ENCODE peak calls at places on chromosome 14, in five cellular contexts. R is tibial artery, I is type B pancreatic cell, N is mesothelial cell of epicardium, D is HFF-Myc. O is an unnamed sample.

GRCh38 chr14:24307575-24308341 is at the start of gene CIDEB:
- DNase-seq in R (peak; percentile 61), I (no peak), N (peak; percentile 72), D (no peak), O (peak; percentile 71)

GRCh38 chr14:31297112-31297511 is 89.5 kb upstream of the HECTD1 start:
- DNase-seq in R (no peak), I (no peak), N (no peak), D (no peak), O (no peak)

GRCh38 chr14:54490448-54490805 is 1.6 kb upstream of the GMFB start:
- DNase-seq in R (no peak), I (no peak), N (no peak), D (no peak), O (no peak)

GRCh38 chr14:90235179-90235976 is 21.0 kb upstream of the PSMC1 start:
- DNase-seq in R (peak; percentile 45), I (peak; percentile 79), N (peak; percentile 84), D (no peak), O (peak; percentile 81)

GRCh38 chr14:44428239-44428924 is 78.7 kb downstream of the FSCB start:
- DNase-seq in R (no peak), I (no peak), N (no peak), D (no peak), O (no peak)

GRCh38 chr14:21211509-21211908 is 55.6 kb upstream of the OR5AU1 start:
- DNase-seq in R (no peak), I (no peak), N (no peak), D (no peak), O (no peak)

GRCh38 chr14:57480044-57480443 is 13.6 kb downstream of the CCDC198 start:
- DNase-seq in R (no peak), I (no peak), N (no peak), D (no peak), O (no peak)

GRCh38 chr14:45089813-45090212 is 5.9 kb downstream of the PRPF39 start:
- DNase-seq in R (no peak), I (no peak), N (no peak), D (no peak), O (no peak)

GRCh38 chr14:24368215-24368561 is 204 bp downstream of the NFATC4 start:
- DNase-seq in R (no peak), I (peak; percentile 78), N (no peak), D (no peak), O (no peak)

GRCh38 chr14:100654814-100655795 is 67.9 kb upstream of the BEGAIN start:
- DNase-seq in R (no peak), I (no peak), N (no peak), D (no peak), O (peak; percentile 47)

GRCh38 chr14:68958553-68958952 is 20.5 kb downstream of the ACTN1 start:
- DNase-seq in R (no peak), I (no peak), N (no peak), D (no peak), O (no peak)

GRCh38 chr14:71314717-71315116 is 407.5 kb downstream of the PCNX1 start:
- DNase-seq in R (no peak), I (no peak), N (no peak), D (no peak), O (no peak)
- TF ChIP-seq CTCF in R (no peak), I (no peak), N (no peak), D (no peak), O (no peak)

GRCh38 chr14:37197421-37198272 is at the start of gene MIPOL1:
- DNase-seq in R (peak; percentile 73), I (peak; percentile 87), N (peak; percentile 85), D (peak; percentile 27), O (peak; percentile 69)
- TF ChIP-seq CTCF in R (peak; percentile 14), I (peak; percentile 44), N (no peak), D (no peak), O (peak; percentile 37)

DNA sequence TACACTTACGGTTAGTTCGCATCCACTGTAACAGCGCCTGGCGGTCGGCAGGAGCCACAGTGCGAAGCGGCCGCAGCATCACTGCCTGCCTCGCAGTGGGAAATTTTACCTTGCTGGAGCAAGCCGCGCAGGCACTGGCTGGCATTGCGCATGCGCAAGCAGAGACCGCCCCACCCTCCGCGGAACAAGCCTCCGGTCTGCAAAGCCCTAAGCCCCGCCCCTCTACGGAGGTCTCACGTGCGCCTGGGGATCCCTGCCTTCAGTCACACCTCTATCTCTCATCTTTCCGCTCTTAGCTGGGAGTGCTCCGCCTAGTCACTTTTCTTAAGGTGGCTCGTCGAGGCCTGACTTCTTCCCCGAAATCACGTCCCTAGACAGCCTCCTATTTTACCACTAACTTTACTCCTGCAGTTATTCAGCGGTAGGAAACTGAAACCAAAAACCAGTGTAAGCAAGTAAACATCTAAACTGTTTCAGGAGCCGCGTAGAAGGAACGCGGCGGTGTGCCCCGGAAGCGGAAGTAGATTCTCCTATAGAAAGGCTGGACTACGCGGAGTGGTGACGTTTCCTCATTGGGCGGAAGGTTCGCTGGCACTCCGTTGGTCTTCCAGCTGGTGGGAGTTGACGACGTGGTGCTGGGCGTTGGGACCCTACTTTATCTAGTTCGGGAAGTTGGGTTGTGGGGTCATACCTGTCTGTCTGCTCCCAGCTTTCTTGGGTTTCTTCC is at the start of gene SRP54:
- DNase-seq in R (peak; percentile 97), I (peak; percentile 99), N (peak; percentile 99), D (peak; percentile 94), O (peak; percentile 98)
- TF ChIP-seq CTCF in R (no peak), I (no peak), N (no peak), D (no peak), O (peak; percentile 13)

DNA sequence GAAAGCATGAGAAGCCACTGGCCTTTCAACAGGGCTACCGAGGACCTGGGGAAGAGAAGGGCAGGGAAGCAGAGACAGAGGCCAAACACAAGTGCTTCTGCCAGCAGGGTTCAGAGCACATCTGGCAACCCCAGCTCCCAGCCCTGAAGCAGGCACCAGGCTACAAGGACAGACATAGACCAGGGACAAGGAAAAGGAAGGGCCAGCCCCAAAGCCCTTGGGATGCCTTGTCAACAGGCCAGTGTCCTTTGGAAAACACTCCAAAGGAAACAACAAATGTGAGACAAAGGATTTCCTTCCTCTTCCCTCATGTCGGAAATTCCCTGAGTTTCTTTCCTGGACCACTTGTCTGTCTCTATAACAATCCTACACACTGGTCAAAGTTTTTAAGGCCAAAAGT is 59.2 kb downstream of the TTC9 start:
- DNase-seq in R (no peak), I (no peak), N (no peak), D (no peak), O (no peak)
- TF ChIP-seq CTCF in R (no peak), I (no peak), N (no peak), D (no peak), O (no peak)

GRCh38 chr14:70855486-70855885 is 46.2 kb upstream of the MAP3K9 start:
- DNase-seq in R (no peak), I (no peak), N (no peak), D (no peak), O (no peak)
- TF ChIP-seq CTCF in R (no peak), I (no peak), N (no peak), D (no peak), O (no peak)

GRCh38 chr14:59362533-59362932 is 102.6 kb downstream of the GPR135 start:
- DNase-seq in R (no peak), I (no peak), N (no peak), D (no peak), O (no peak)

GRCh38 chr14:59359451-59360124 is 105.6 kb downstream of the GPR135 start:
- DNase-seq in R (no peak), I (no peak), N (no peak), D (no peak), O (no peak)

GRCh38 chr14:59363545-59364226 is 101.5 kb downstream of the GPR135 start:
- DNase-seq in R (no peak), I (no peak), N (no peak), D (no peak), O (no peak)

GRCh38 chr14:59358774-59359173 is 106.4 kb downstream of the GPR135 start:
- DNase-seq in R (no peak), I (no peak), N (no peak), D (no peak), O (no peak)

DNA sequence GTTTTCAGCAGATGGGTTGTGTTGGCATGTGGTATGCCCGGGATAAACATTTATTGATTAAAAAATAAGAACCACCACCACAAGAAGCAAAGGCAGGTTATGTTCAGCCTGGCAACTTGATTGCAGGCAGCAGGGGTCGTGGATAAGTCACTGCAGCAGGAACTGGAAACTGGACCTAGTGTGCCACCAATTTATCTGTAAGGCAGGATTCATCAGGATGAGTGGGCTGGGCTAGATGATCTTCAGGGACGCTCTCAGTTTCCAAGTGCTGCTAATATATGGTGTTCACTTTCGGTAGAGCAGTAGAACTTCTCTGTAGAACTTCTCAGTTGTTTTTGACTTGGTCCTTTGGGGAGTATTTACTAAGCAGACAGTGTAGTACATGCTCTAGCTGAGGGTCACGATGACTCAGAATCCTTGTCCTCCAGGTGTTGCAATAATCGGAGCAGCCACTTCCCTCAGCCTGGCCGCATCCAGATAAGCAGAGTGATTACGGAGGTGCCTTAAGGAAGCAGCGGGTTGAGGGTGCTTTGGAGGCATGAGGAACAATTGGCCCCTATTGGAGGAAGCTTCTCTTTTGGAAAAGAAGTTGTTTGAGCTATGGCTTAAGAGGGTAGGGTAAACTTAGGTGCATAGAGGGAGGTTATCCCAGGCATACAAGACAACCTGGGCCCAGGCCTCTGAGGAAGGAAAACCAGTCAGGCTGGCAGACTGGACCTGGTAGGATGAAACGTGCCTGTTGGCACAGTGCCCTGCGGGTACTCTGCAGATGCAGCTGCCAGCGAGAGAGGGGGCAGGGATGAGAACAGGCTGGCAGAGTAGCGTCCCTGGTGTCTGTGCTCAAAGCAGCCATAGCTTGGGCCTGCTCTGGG is 104.0 kb downstream of the GPR135 start:
- DNase-seq in R (peak; percentile 50), I (no peak), N (no peak), D (no peak), O (no peak)
- TF ChIP-seq CTCF in R (no peak), I (no peak), N (no peak), D (no peak), O (no peak)